ENCODE peak calls at places on chromosomes 3 and 15, in six cellular contexts. R, F, I, P, H and Z are unnamed samples. For H3K4me1 and H3K27me3, the result is how much of the 10 kb centered on the place peaks cover.

GRCh38 chr3:123026551-123027291 is 842 bp downstream of the SEMA5B start:
- DNase-seq in R (peak), I (peak), F (no peak), H (peak), P (peak), Z (peak)

GRCh38 chr15:98120561-98120960 is 160.1 kb downstream of the ARRDC4 start:
- DNase-seq in H (no peak), R (no peak), I (no peak), F (no peak), P (no peak), Z (no peak)

GRCh38 chr3:195708066-195708465 is 12.7 kb upstream of the MUC20 start:
- DNase-seq in H (no peak), F (no peak), P (peak), R (no peak), I (no peak), Z (no peak)

GRCh38 chr3:66039590-66039887 is 821 bp upstream of the MAGI1 start:
- DNase-seq in F (no peak), P (peak), H (peak), I (peak), R (peak), Z (peak)

GRCh38 chr3:8658326-8659212 is 14.0 kb upstream of the SSUH2 start:
- DNase-seq in H (no peak), F (no peak), P (peak), R (peak), I (peak), Z (peak)

GRCh38 chr15:27817258-27817657 is 281.9 kb downstream of the OCA2 start:
- DNase-seq in I (no peak), F (no peak), P (no peak), R (no peak), H (no peak), Z (no peak)

GRCh38 chr15:73985101-73985873 is 6.8 kb downstream of the STOML1 start:
- DNase-seq in R (no peak), H (no peak), F (no peak), P (no peak), I (no peak), Z (no peak)

GRCh38 chr3:149536429-149536828 is 61.9 kb downstream of the TM4SF4 start:
- DNase-seq in P (peak), I (peak), F (no peak), R (peak), H (peak), Z (peak)

GRCh38 chr3:880371-880770 is 212.5 kb upstream of the CNTN6 start:
- DNase-seq in F (no peak), I (no peak), H (no peak), R (no peak), P (no peak), Z (no peak)

GRCh38 chr3:148643389-148643840 is 54.3 kb upstream of the AGTR1 start:
- DNase-seq in R (no peak), F (no peak), H (peak), P (no peak), I (no peak), Z (no peak)

GRCh38 chr3:45060165-45060897 is 34.2 kb downstream of the CLEC3B start:
- DNase-seq in R (no peak), P (no peak), F (no peak), H (peak), I (no peak), Z (no peak)
- H3K4me1 ChIP-seq in R (under half), P (under half), F (under half), H (under half), I (under half), Z (under half)

GRCh38 chr3:35679409-35680080 is 40.2 kb downstream of the ARPP21 start:
- DNase-seq in P (no peak), I (no peak), H (no peak), F (no peak), R (no peak), Z (no peak)
- H3K4me3 ChIP-seq in P (no peak), I (no peak), H (no peak), F (no peak), R (peak), Z (no peak)

GRCh38 chr15:65400760-65401606 is 21.8 kb downstream of the IGDCC4 start:
- DNase-seq in P (peak), H (peak), F (no peak), R (peak), I (no peak), Z (peak)

GRCh38 chr15:65401607-65402240 is 21.0 kb downstream of the IGDCC4 start:
- DNase-seq in H (no peak), P (no peak), R (no peak), I (no peak), F (no peak), Z (no peak)

GRCh38 chr15:65405793-65406192 is 17.0 kb downstream of the IGDCC4 start:
- DNase-seq in P (no peak), H (no peak), R (no peak), I (no peak), F (no peak), Z (no peak)

GRCh38 chr15:65404196-65404872 is 18.4 kb downstream of the IGDCC4 start:
- DNase-seq in R (no peak), I (no peak), P (no peak), H (no peak), F (no peak), Z (no peak)

GRCh38 chr15:65402971-65403370 is 19.8 kb downstream of the IGDCC4 start:
- DNase-seq in R (no peak), I (no peak), P (no peak), F (no peak), H (no peak), Z (no peak)
- H3K27me3 ChIP-seq in R (under half), I (under half), P (under half), F (under half), H (under half), Z (under half)

DNA sequence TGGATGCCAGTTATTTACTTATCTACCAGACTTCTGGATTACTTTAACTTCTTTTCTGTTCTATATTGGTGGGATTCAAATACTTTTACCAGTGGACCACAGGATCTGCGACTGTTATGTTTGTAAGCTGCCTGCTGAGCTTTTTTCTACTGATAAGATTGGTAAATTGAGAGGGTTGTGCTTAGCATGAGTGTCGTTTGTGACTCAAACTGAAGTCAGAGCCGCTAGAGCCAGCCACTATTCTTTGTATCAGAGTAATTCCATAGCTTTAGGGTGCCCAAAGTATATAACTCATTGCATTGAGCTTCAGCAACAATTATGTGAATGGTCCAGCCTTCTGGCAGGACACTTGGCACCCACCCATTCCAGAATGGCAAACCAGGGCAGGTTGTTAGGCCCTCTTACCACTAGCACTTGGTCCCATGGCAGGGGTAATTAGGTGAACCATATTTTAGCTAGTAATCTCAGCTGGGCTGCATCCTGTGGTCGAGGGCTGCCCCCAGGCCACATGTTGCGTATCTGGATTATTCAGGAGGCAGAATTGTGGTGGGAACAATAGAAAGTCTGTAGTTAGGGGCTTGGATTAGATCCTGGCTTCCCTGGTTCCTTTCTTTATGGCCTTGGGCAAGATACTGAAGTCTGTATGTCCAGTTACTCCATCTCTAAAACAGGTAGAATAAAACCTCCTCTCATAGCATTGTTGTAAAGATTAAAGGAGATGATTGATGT is 6.0 kb downstream of the PLCL2 start:
- DNase-seq in F (no peak), R (no peak), P (no peak), I (no peak), H (no peak), Z (no peak)
- H3K4me1 ChIP-seq in F (under half), R (half or more), P (under half), I (under half), H (under half), Z (half or more)

DNA sequence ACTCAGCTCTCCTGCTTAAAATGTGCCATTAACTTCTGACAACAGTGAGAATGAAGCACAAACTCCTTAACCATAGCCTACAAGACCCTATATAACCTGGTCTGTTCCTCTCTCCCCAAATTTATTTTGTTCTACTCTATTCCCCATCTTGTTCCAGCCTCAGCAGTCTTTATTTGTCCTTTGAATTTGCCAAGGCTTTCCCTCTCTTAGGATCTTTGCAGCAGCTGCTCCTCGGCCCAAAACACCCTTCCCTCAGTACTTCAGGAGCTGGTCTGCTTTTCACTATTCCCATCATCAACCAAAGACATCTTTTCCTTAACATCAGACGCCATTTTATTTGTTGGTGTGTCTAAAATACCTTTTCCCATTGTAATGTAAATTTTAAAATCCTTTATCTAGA is 10.2 kb downstream of the PRICKLE2 start:
- DNase-seq in I (no peak), P (no peak), R (no peak), F (no peak), H (no peak), Z (no peak)
- H3K4me3 ChIP-seq in I (no peak), P (no peak), R (peak), F (no peak), H (no peak), Z (no peak)

GRCh38 chr3:62370112-62371031 is 3.0 kb downstream of the FEZF2 start:
- DNase-seq in P (no peak), F (no peak), H (no peak), R (no peak), I (no peak), Z (no peak)
- H3K27me3 ChIP-seq in P (half or more), F (under half), H (half or more), R (half or more), I (half or more), Z (half or more)

GRCh38 chr15:37034835-37035234 is 65.5 kb downstream of the MEIS2 start:
- DNase-seq in I (no peak), P (no peak), R (no peak), F (no peak), H (no peak), Z (no peak)
- H3K4me1 ChIP-seq in I (under half), P (under half), R (under half), F (under half), H (under half), Z (under half)

GRCh38 chr15:96358795-96359190 is 28.3 kb downstream of the NR2F2 start:
- DNase-seq in F (no peak), H (no peak), I (no peak), R (no peak), P (no peak), Z (no peak)

GRCh38 chr15:96360581-96361308 is 30.2 kb downstream of the NR2F2 start:
- DNase-seq in P (no peak), I (no peak), R (no peak), F (no peak), H (peak), Z (no peak)

GRCh38 chr15:96358006-96358794 is 27.7 kb downstream of the NR2F2 start:
- DNase-seq in H (no peak), F (no peak), P (peak), R (no peak), I (no peak), Z (no peak)

GRCh38 chr15:96359772-96360498 is 29.4 kb downstream of the NR2F2 start:
- DNase-seq in R (no peak), I (no peak), F (no peak), P (peak), H (peak), Z (no peak)

DNA sequence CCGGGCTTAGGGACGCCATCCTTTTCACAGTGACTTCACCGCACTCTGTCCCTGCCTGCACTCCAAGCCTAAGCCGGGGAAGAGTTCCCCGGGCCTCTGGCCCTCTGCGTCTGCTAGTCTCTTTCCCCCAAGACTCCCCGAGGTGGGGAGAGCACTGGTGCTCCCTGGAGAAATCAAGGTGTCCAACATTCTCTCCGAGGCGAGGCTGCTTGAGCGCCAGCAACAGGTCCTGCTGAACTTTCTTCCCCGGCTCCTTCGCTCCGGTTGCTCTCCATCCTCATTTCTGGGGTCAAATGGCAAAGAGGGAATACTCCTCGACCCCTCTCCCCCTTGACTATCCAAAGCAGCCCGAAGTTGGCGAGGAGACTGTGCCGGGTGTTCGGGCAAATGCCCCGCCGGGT is 28.9 kb downstream of the NR2F2 start:
- DNase-seq in H (peak), P (no peak), F (no peak), R (no peak), I (no peak), Z (no peak)
- H3K4me3 ChIP-seq in H (no peak), P (peak), F (no peak), R (peak), I (peak), Z (no peak)